ENCODE peak calls at places on chromosomes 2 and 18, in four cellular contexts. L is NCI-H1092, X is NCI-H345, C is activated gamma-delta T cell treated with Interleukin-2 at 50 U/mL for 16 hours. O is an unnamed sample.

GRCh38 chr2:118246726-118247125 is 158.5 kb downstream of the INSIG2 start:
- DNase-seq in X (no peak), L (no peak), C (no peak), O (peak)

GRCh38 chr2:134758632-134759031 is 39.8 kb upstream of the TMEM163 start:
- DNase-seq in L (no peak), X (no peak), C (no peak), O (no peak)

GRCh38 chr18:38790303-38790702 is 1224.7 kb upstream of the CELF4 start:
- DNase-seq in C (no peak), L (no peak), X (no peak), O (no peak)

GRCh38 chr18:76519156-76519549 is 24.1 kb upstream of the ZNF516 start:
- DNase-seq in X (peak), C (no peak), L (peak), O (no peak)

GRCh38 chr2:172021074-172021931 is 21.6 kb downstream of the METAP1D start:
- DNase-seq in X (no peak), C (no peak), L (no peak), O (no peak)

GRCh38 chr2:138942466-138942865 is 162.3 kb upstream of the NXPH2 start:
- DNase-seq in C (no peak), X (no peak), L (no peak), O (no peak)

GRCh38 chr2:226618875-226619605 is 180.6 kb downstream of the IRS1 start:
- DNase-seq in C (no peak), X (no peak), L (no peak), O (peak)

GRCh38 chr2:148876190-148876588 is 1.2 kb downstream of the KIF5C start:
- DNase-seq in L (peak), C (no peak), X (peak), O (no peak)

GRCh38 chr2:149205143-149205542 is 125.2 kb upstream of the LYPD6 start:
- DNase-seq in L (no peak), X (no peak), C (no peak), O (no peak)

GRCh38 chr2:169877406-169877805 is 50.2 kb downstream of the UBR3 start:
- DNase-seq in C (no peak), X (peak), L (no peak), O (peak)

GRCh38 chr18:3305933-3306332 is 44.0 kb downstream of the MYL12B start:
- DNase-seq in X (no peak), L (no peak), C (no peak), O (no peak)

GRCh38 chr18:78984941-78985784 is 5.5 kb downstream of the SALL3 start:
- DNase-seq in X (peak), L (peak), C (no peak), O (peak)

GRCh38 chr2:7792031-7792651 is 874.9 kb downstream of the RNF144A start:
- DNase-seq in C (no peak), X (peak), L (peak), O (peak)

GRCh38 chr2:145874466-145874865 is 1354.5 kb upstream of the ZEB2 start:
- DNase-seq in X (no peak), C (no peak), L (no peak), O (peak)